ENCODE peak calls at places on chromosomes 6 and 20, in five cellular contexts. U is NCI-H1092, A is SK-N-DZ, Y is NCI-H146, B is amniotic stem cell. P is an unnamed sample.

GRCh38 chr20:33276303-33277113 is 6.5 kb upstream of the BPIFB1 start:
- DNase-seq in U (no peak), A (no peak), Y (no peak), B (no peak), P (no peak)

GRCh38 chr20:25039697-25040437 is 18.1 kb downstream of the ACSS1 start:
- DNase-seq in Y (no peak), B (no peak), A (no peak), U (peak), P (peak)

GRCh38 chr6:170233304-170234205 is 57.3 kb downstream of the DLL1 start:
- DNase-seq in Y (peak), B (no peak), A (no peak), U (no peak), P (no peak)

GRCh38 chr6:84774174-84775158 is 10.1 kb upstream of the TBX18 start:
- DNase-seq in Y (no peak), U (no peak), A (peak), B (no peak), P (no peak)

GRCh38 chr20:63402860-63403220 is 41.7 kb upstream of the CHRNA4 start:
- DNase-seq in Y (no peak), U (no peak), A (no peak), B (no peak), P (no peak)

GRCh38 chr20:33933469-33933909 is 60.2 kb upstream of the RALY start:
- DNase-seq in B (no peak), U (peak), A (peak), Y (peak), P (no peak)

GRCh38 chr6:121691126-121691540 is 255.7 kb downstream of the GJA1 start:
- DNase-seq in Y (no peak), B (no peak), U (no peak), A (no peak), P (no peak)

GRCh38 chr20:45157977-45158376 is 16.7 kb upstream of the PI3 start:
- DNase-seq in B (no peak), Y (no peak), A (no peak), U (no peak), P (no peak)

GRCh38 chr6:80005406-80005805 is 957 bp downstream of the TTK start:
- DNase-seq in U (no peak), B (no peak), Y (no peak), A (no peak), P (no peak)

GRCh38 chr6:169803291-169803811 is 51.9 kb downstream of the ERMARD start:
- DNase-seq in Y (no peak), A (no peak), U (no peak), B (no peak), P (no peak)

GRCh38 chr6:1481326-1481725 is 92.0 kb downstream of the FOXF2 start:
- DNase-seq in A (no peak), B (peak), Y (no peak), U (no peak), P (peak)

GRCh38 chr6:34990971-34991560 is 102.0 kb downstream of the ANKS1A start:
- DNase-seq in B (no peak), A (no peak), U (no peak), Y (no peak), P (peak)